ENCODE peak calls at places on chromosomes 4 and X, in five cellular contexts. One of them, this sample, is unnamed.

GRCh38 chrX:43703211-43703791 is 47.2 kb downstream of the MAOA start:
- DNase-seq in CD4-positive, alpha-beta T cell: no peak
- DNase-seq in lung: no peak
- DNase-seq in progenitor cell of endocrine pancreas: no peak
- DNase-seq in AG09319: no peak
- DNase-seq in this sample: no peak

GRCh38 chr4:152939655-152940054 is 3.5 kb downstream of the FHDC1 start:
- DNase-seq in CD4-positive, alpha-beta T cell: no peak
- DNase-seq in lung: no peak
- DNase-seq in progenitor cell of endocrine pancreas: no peak
- DNase-seq in AG09319: no peak
- DNase-seq in this sample: no peak

GRCh38 chr4:89140168-89140759 is 28.9 kb downstream of the TIGD2 start:
- DNase-seq in CD4-positive, alpha-beta T cell: no peak
- DNase-seq in lung: no peak
- DNase-seq in progenitor cell of endocrine pancreas: no peak
- DNase-seq in AG09319: no peak
- DNase-seq in this sample: no peak

GRCh38 chr4:38131371-38132139 is 171.4 kb downstream of the PTTG2 start:
- DNase-seq in CD4-positive, alpha-beta T cell: peak; percentile 43
- DNase-seq in lung: no peak
- DNase-seq in progenitor cell of endocrine pancreas: no peak
- DNase-seq in AG09319: no peak
- DNase-seq in this sample: peak; percentile 68

GRCh38 chrX:23626651-23627050 is 40.6 kb upstream of the PRDX4 start:
- DNase-seq in CD4-positive, alpha-beta T cell: no peak
- DNase-seq in lung: no peak
- DNase-seq in progenitor cell of endocrine pancreas: no peak
- DNase-seq in AG09319: no peak
- DNase-seq in this sample: no peak

GRCh38 chr4:38281416-38282071 is 321.3 kb downstream of the PTTG2 start:
- DNase-seq in CD4-positive, alpha-beta T cell: no peak
- DNase-seq in lung: no peak
- DNase-seq in progenitor cell of endocrine pancreas: no peak
- DNase-seq in AG09319: no peak
- DNase-seq in this sample: no peak

GRCh38 chrX:33336783-33337182 is 125.4 kb upstream of the DMD start:
- DNase-seq in CD4-positive, alpha-beta T cell: no peak
- DNase-seq in lung: no peak
- DNase-seq in progenitor cell of endocrine pancreas: no peak
- DNase-seq in AG09319: no peak
- DNase-seq in this sample: no peak

GRCh38 chr4:80307774-80308465 is 27.6 kb upstream of the CFAP299 start:
- DNase-seq in CD4-positive, alpha-beta T cell: no peak
- DNase-seq in lung: peak; percentile 46
- DNase-seq in progenitor cell of endocrine pancreas: no peak
- DNase-seq in AG09319: no peak
- DNase-seq in this sample: no peak

GRCh38 chr4:141563721-141564120 is 72.7 kb upstream of the IL15 start:
- DNase-seq in CD4-positive, alpha-beta T cell: no peak
- DNase-seq in lung: no peak
- DNase-seq in progenitor cell of endocrine pancreas: no peak
- DNase-seq in AG09319: no peak
- DNase-seq in this sample: no peak

GRCh38 chr4:109977854-109978501 is 65.3 kb downstream of the EGF start:
- DNase-seq in CD4-positive, alpha-beta T cell: no peak
- DNase-seq in lung: no peak
- DNase-seq in progenitor cell of endocrine pancreas: no peak
- DNase-seq in AG09319: no peak
- DNase-seq in this sample: no peak

GRCh38 chr4:53711916-53712315 is 120.6 kb upstream of the LNX1 start:
- DNase-seq in CD4-positive, alpha-beta T cell: no peak
- DNase-seq in lung: no peak
- DNase-seq in progenitor cell of endocrine pancreas: no peak
- DNase-seq in AG09319: no peak
- DNase-seq in this sample: no peak

GRCh38 chr4:53712326-53712725 is 121.0 kb upstream of the LNX1 start:
- DNase-seq in CD4-positive, alpha-beta T cell: no peak
- DNase-seq in lung: no peak
- DNase-seq in progenitor cell of endocrine pancreas: no peak
- DNase-seq in AG09319: no peak
- DNase-seq in this sample: no peak

GRCh38 chr4:53713296-53713695 is 122.0 kb upstream of the LNX1 start:
- DNase-seq in CD4-positive, alpha-beta T cell: no peak
- DNase-seq in lung: no peak
- DNase-seq in progenitor cell of endocrine pancreas: no peak
- DNase-seq in AG09319: no peak
- DNase-seq in this sample: no peak

GRCh38 chr4:53706422-53707032 is 115.2 kb upstream of the LNX1 start:
- DNase-seq in CD4-positive, alpha-beta T cell: no peak
- DNase-seq in lung: no peak
- DNase-seq in progenitor cell of endocrine pancreas: no peak
- DNase-seq in AG09319: peak; percentile 39
- DNase-seq in this sample: no peak

GRCh38 chr4:53709693-53710092 is 118.4 kb upstream of the LNX1 start:
- DNase-seq in CD4-positive, alpha-beta T cell: no peak
- DNase-seq in lung: no peak
- DNase-seq in progenitor cell of endocrine pancreas: no peak
- DNase-seq in AG09319: no peak
- DNase-seq in this sample: no peak
- TF ChIP-seq CTCF in CD4-positive, alpha-beta T cell: no peak
- TF ChIP-seq CTCF in lung: no peak
- TF ChIP-seq CTCF in progenitor cell of endocrine pancreas: peak; percentile 24
- TF ChIP-seq CTCF in AG09319: no peak
- TF ChIP-seq CTCF in this sample: no peak

GRCh38 chr4:184590196-184590595 is 59.1 kb downstream of the CASP3 start:
- DNase-seq in CD4-positive, alpha-beta T cell: no peak
- DNase-seq in lung: no peak
- DNase-seq in progenitor cell of endocrine pancreas: no peak
- DNase-seq in AG09319: no peak
- DNase-seq in this sample: no peak
- TF ChIP-seq CTCF in CD4-positive, alpha-beta T cell: no peak
- TF ChIP-seq CTCF in lung: no peak
- TF ChIP-seq CTCF in progenitor cell of endocrine pancreas: no peak
- TF ChIP-seq CTCF in AG09319: no peak
- TF ChIP-seq CTCF in this sample: no peak

GRCh38 chr4:91840359-91840758 is 463.4 kb upstream of the GRID2 start:
- DNase-seq in CD4-positive, alpha-beta T cell: no peak
- DNase-seq in lung: no peak
- DNase-seq in progenitor cell of endocrine pancreas: no peak
- DNase-seq in AG09319: no peak
- DNase-seq in this sample: no peak

GRCh38 chr4:91838181-91838861 is 465.4 kb upstream of the GRID2 start:
- DNase-seq in CD4-positive, alpha-beta T cell: no peak
- DNase-seq in lung: no peak
- DNase-seq in progenitor cell of endocrine pancreas: no peak
- DNase-seq in AG09319: no peak
- DNase-seq in this sample: no peak

GRCh38 chr4:91837608-91838029 is 466.1 kb upstream of the GRID2 start:
- DNase-seq in CD4-positive, alpha-beta T cell: no peak
- DNase-seq in lung: no peak
- DNase-seq in progenitor cell of endocrine pancreas: no peak
- DNase-seq in AG09319: no peak
- DNase-seq in this sample: no peak
- TF ChIP-seq CTCF in CD4-positive, alpha-beta T cell: no peak
- TF ChIP-seq CTCF in lung: no peak
- TF ChIP-seq CTCF in progenitor cell of endocrine pancreas: no peak
- TF ChIP-seq CTCF in AG09319: no peak
- TF ChIP-seq CTCF in this sample: no peak

GRCh38 chrX:145190801-145191389 is 56.4 kb upstream of the SPANXN1 start:
- DNase-seq in CD4-positive, alpha-beta T cell: no peak
- DNase-seq in lung: no peak
- DNase-seq in progenitor cell of endocrine pancreas: no peak
- DNase-seq in AG09319: no peak
- DNase-seq in this sample: no peak
- TF ChIP-seq CTCF in CD4-positive, alpha-beta T cell: no peak
- TF ChIP-seq CTCF in lung: no peak
- TF ChIP-seq CTCF in progenitor cell of endocrine pancreas: peak; percentile 52
- TF ChIP-seq CTCF in AG09319: peak; percentile 32
- TF ChIP-seq CTCF in this sample: no peak

DNA sequence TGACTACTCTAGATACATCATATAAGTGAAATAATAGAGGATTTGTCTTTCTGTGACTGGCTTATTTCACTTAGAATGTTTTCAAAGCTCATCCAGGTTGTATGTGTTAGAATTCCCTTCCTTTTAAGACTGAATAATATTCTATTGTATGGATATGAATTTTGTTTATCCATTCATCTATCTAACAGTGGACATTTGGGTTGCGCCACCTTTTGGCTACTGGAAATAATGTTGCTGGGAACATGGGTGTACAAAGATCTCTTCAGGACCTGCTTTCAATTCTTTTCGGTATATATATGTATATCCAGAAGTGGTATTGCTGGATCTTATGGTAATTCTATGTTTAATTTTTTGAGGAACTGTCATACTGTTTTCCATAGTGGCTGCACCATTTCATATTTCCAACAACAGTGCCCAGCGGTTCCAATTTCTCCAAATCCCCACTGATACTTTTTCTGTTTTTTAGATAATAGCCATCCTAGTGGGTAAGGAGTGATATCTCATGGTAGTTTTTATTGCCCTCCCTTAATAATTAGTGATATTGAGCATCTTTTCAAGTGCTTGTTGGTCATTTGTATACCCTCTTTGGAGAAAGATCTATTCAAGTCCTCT is 3.4 kb upstream of the SCD5 start:
- DNase-seq in CD4-positive, alpha-beta T cell: no peak
- DNase-seq in lung: no peak
- DNase-seq in progenitor cell of endocrine pancreas: no peak
- DNase-seq in AG09319: no peak
- DNase-seq in this sample: no peak
- TF ChIP-seq CTCF in CD4-positive, alpha-beta T cell: no peak
- TF ChIP-seq CTCF in lung: no peak
- TF ChIP-seq CTCF in progenitor cell of endocrine pancreas: peak; percentile 32
- TF ChIP-seq CTCF in AG09319: peak; percentile 59
- TF ChIP-seq CTCF in this sample: no peak

DNA sequence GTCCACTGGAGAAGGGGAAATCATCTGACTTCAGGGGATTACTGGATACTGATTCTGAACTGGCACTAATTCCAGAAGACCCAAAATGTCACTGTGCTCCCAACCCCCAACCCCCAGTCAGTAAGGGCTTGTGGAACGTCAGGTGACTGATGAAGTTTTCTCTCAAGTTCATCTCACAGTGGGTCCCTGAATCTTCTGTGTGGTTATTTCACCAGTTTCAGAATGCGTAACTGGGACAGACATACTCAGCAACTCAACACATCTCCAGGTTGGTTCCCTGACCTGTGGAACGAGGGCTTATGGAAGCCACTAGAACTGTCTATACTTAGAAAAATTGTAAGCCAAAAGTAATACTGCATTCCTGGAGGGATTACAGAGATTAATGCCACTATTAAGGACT is 45.3 kb downstream of the DDX60L start:
- DNase-seq in CD4-positive, alpha-beta T cell: no peak
- DNase-seq in lung: no peak
- DNase-seq in progenitor cell of endocrine pancreas: no peak
- DNase-seq in AG09319: no peak
- DNase-seq in this sample: no peak
- TF ChIP-seq CTCF in CD4-positive, alpha-beta T cell: no peak
- TF ChIP-seq CTCF in lung: no peak
- TF ChIP-seq CTCF in progenitor cell of endocrine pancreas: no peak
- TF ChIP-seq CTCF in AG09319: no peak
- TF ChIP-seq CTCF in this sample: no peak

GRCh38 chr4:12724520-12724919 is 759.6 kb downstream of the RAB28 start:
- DNase-seq in CD4-positive, alpha-beta T cell: no peak
- DNase-seq in lung: no peak
- DNase-seq in progenitor cell of endocrine pancreas: no peak
- DNase-seq in AG09319: no peak
- DNase-seq in this sample: no peak
- TF ChIP-seq CTCF in CD4-positive, alpha-beta T cell: peak; percentile 41
- TF ChIP-seq CTCF in lung: no peak
- TF ChIP-seq CTCF in progenitor cell of endocrine pancreas: peak; percentile 58
- TF ChIP-seq CTCF in AG09319: peak; percentile 26
- TF ChIP-seq CTCF in this sample: no peak

GRCh38 chr4:84493092-84493850 is 5.8 kb downstream of the NKX6-1 start:
- DNase-seq in CD4-positive, alpha-beta T cell: no peak
- DNase-seq in lung: no peak
- DNase-seq in progenitor cell of endocrine pancreas: no peak
- DNase-seq in AG09319: no peak
- DNase-seq in this sample: no peak
- TF ChIP-seq CTCF in CD4-positive, alpha-beta T cell: no peak
- TF ChIP-seq CTCF in lung: no peak
- TF ChIP-seq CTCF in progenitor cell of endocrine pancreas: no peak
- TF ChIP-seq CTCF in AG09319: peak; percentile 8
- TF ChIP-seq CTCF in this sample: no peak

DNA sequence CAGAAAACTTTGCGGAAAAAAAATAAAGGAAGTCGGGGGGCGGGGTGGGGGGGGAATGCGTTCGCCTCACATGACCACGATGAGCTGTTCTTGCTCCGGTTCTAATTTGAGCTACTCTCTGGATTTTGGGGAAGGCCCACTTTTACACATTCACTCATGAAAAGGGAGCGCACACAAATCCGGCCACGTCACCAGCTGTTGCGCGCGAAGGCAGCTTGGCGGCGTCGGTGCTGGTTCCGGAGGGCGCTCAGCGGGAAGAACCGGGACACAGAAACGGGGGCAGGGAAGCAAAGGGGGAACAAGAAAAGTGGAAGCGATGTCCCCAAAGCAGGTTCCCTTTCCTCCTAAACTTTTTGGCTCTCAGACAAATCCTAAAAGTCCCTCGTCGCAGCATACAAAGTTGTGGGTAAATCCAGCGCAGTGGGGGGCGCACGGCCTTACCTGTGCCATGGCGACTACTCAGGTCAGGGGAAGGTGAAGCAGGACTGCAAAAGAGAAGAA is 590 bp downstream of the ANXA5 start:
- DNase-seq in CD4-positive, alpha-beta T cell: peak; percentile 32
- DNase-seq in lung: peak; percentile 78
- DNase-seq in progenitor cell of endocrine pancreas: peak; percentile 10
- DNase-seq in AG09319: peak; percentile 63
- DNase-seq in this sample: peak; percentile 40
- TF ChIP-seq CTCF in CD4-positive, alpha-beta T cell: peak; percentile 29
- TF ChIP-seq CTCF in lung: no peak
- TF ChIP-seq CTCF in progenitor cell of endocrine pancreas: peak; percentile 11
- TF ChIP-seq CTCF in AG09319: peak; percentile 18
- TF ChIP-seq CTCF in this sample: no peak

This sample was measured in natural killer cell.